ENCODE peak calls at places on chromosomes 5 and 9, in ten cellular contexts. K, M, F, Y, S, I, O, R, C and X are unnamed samples.

GRCh38 chr9:121613009-121613766 is 38.2 kb upstream of the DAB2IP start:
- DNase-seq in S (no peak), I (peak), K (no peak), F (no peak), R (no peak), O (no peak), C (no peak), M (no peak), Y (no peak), X (no peak)

GRCh38 chr9:112037281-112038016 is 137.6 kb downstream of the SUSD1 start:
- DNase-seq in S (no peak), K (no peak), C (no peak), O (no peak), F (no peak), I (no peak), M (no peak), R (no peak), Y (peak), X (no peak)

GRCh38 chr9:131720330-131720729 is 19.5 kb downstream of the RAPGEF1 start:
- DNase-seq in C (no peak), O (no peak), S (no peak), R (no peak), I (no peak), M (no peak), F (no peak), K (no peak), Y (no peak), X (no peak)

GRCh38 chr5:179486596-179487051 is 63.7 kb upstream of the RUFY1 start:
- DNase-seq in Y (no peak), M (no peak), I (no peak), K (no peak), R (no peak), O (no peak), C (no peak), F (no peak), S (no peak), X (no peak)

GRCh38 chr5:35023531-35024178 is 24.1 kb downstream of the AGXT2 start:
- DNase-seq in S (no peak), M (no peak), O (no peak), Y (no peak), F (no peak), I (no peak), R (no peak), K (no peak), C (no peak), X (no peak)

GRCh38 chr5:2387224-2388004 is 364.1 kb downstream of the IRX2 start:
- DNase-seq in O (no peak), I (no peak), K (no peak), F (no peak), R (no peak), S (no peak), Y (no peak), C (no peak), M (no peak), X (no peak)

GRCh38 chr9:113568081-113568435 is 104.5 kb downstream of the RGS3 start:
- DNase-seq in S (no peak), M (no peak), I (peak), R (no peak), C (no peak), O (no peak), Y (no peak), K (no peak), F (no peak), X (no peak)

GRCh38 chr5:133682496-133682895 is 70.2 kb upstream of the FSTL4 start:
- DNase-seq in F (no peak), I (no peak), K (no peak), R (no peak), M (no peak), S (no peak), C (peak), Y (no peak), O (no peak), X (peak)

GRCh38 chr9:83520292-83520691 is 17.9 kb downstream of the FRMD3 start:
- DNase-seq in F (no peak), O (no peak), S (no peak), Y (no peak), M (no peak), I (no peak), K (no peak), R (no peak), C (no peak), X (no peak)

GRCh38 chr9:100477221-100477620 is 4.3 kb downstream of the TMEFF1 start:
- DNase-seq in F (no peak), C (no peak), O (no peak), R (no peak), M (no peak), S (no peak), I (no peak), K (no peak), Y (no peak), X (no peak)

GRCh38 chr5:129945031-129945430 is 40.8 kb downstream of the CHSY3 start:
- DNase-seq in C (no peak), R (no peak), Y (no peak), I (no peak), O (no peak), K (no peak), F (no peak), M (no peak), S (no peak), X (no peak)

GRCh38 chr5:89034588-89034987 is 151.6 kb upstream of the MEF2C start:
- DNase-seq in K (no peak), F (no peak), O (no peak), C (no peak), I (no peak), Y (no peak), R (no peak), S (no peak), M (no peak), X (no peak)

GRCh38 chr5:81450940-81451339 is 57.0 kb upstream of the ACOT12 start:
- DNase-seq in K (no peak), C (no peak), F (no peak), O (peak), M (no peak), S (no peak), R (no peak), I (no peak), Y (no peak), X (no peak)

GRCh38 chr9:94991961-94992907 is 265.7 kb downstream of the AOPEP start:
- DNase-seq in K (no peak), O (peak), C (no peak), M (no peak), F (no peak), I (no peak), S (no peak), Y (no peak), R (no peak), X (no peak)

GRCh38 chr9:995776-996175 is 19.3 kb downstream of the DMRT3 start:
- DNase-seq in I (no peak), F (no peak), Y (no peak), K (no peak), C (no peak), S (no peak), R (no peak), O (no peak), M (no peak), X (no peak)

GRCh38 chr5:151075698-151076331 is 5.0 kb downstream of the TNIP1 start:
- DNase-seq in S (no peak), O (no peak), M (no peak), K (no peak), C (no peak), I (peak), F (no peak), R (no peak), Y (no peak), X (peak)

GRCh38 chr5:111930905-111931461 is 174.0 kb upstream of the NREP start:
- DNase-seq in C (no peak), M (no peak), O (no peak), K (no peak), I (peak), F (no peak), S (no peak), R (no peak), Y (no peak), X (no peak)

GRCh38 chr5:174751154-174751990 is 27.0 kb downstream of the MSX2 start:
- DNase-seq in Y (no peak), M (no peak), K (no peak), S (peak), O (no peak), F (no peak), C (no peak), R (peak), I (no peak), X (no peak)

GRCh38 chr5:87151547-87151946 is 116.1 kb upstream of the RASA1 start:
- DNase-seq in R (no peak), O (no peak), F (no peak), C (no peak), K (no peak), M (no peak), S (no peak), I (no peak), Y (no peak), X (no peak)

GRCh38 chr5:92580814-92581213 is 1000.2 kb downstream of the NR2F1-AS1 start:
- DNase-seq in S (no peak), I (no peak), O (no peak), Y (no peak), M (no peak), C (no peak), F (no peak), K (no peak), R (no peak), X (no peak)

GRCh38 chr9:90846770-90847419 is 45.3 kb downstream of the SYK start:
- DNase-seq in F (no peak), S (no peak), Y (no peak), R (no peak), K (no peak), C (no peak), I (no peak), O (no peak), M (no peak), X (no peak)

GRCh38 chr5:154740483-154740882 is 14.7 kb upstream of the LARP1 start:
- DNase-seq in S (no peak), K (no peak), F (peak), I (no peak), O (no peak), Y (no peak), C (no peak), R (peak), M (no peak), X (peak)

GRCh38 chr9:94823710-94824109 is 97.2 kb downstream of the AOPEP start:
- DNase-seq in C (peak), I (no peak), M (no peak), R (no peak), K (no peak), O (no peak), Y (no peak), F (no peak), S (no peak), X (no peak)

GRCh38 chr5:144144956-144145751 is 25.3 kb downstream of the YIPF5 start:
- DNase-seq in R (no peak), S (no peak), K (no peak), M (no peak), O (no peak), I (no peak), Y (no peak), C (no peak), F (no peak), X (no peak)

GRCh38 chr5:125525356-125525755 is 778.9 kb upstream of the ZNF608 start:
- DNase-seq in M (no peak), Y (no peak), R (no peak), I (no peak), F (no peak), S (no peak), K (no peak), O (no peak), C (no peak), X (no peak)

GRCh38 chr5:106269252-106269843 is 1401.4 kb downstream of the EFNA5 start:
- DNase-seq in C (no peak), F (no peak), R (no peak), O (peak), K (no peak), Y (no peak), M (no peak), S (no peak), I (no peak), X (no peak)

GRCh38 chr9:130010151-130010988 is 32.6 kb downstream of the FNBP1 start:
- DNase-seq in O (no peak), S (no peak), C (no peak), Y (no peak), M (no peak), F (no peak), I (no peak), K (no peak), R (no peak), X (no peak)

GRCh38 chr9:35690447-35691324 is 961 bp upstream of the TPM2 start:
- DNase-seq in R (peak), C (peak), Y (no peak), I (peak), M (peak), O (no peak), F (peak), K (peak), S (peak), X (peak)

GRCh38 chr5:73499187-73499586 is 945 bp downstream of the BTF3 start:
- DNase-seq in I (no peak), M (no peak), Y (no peak), S (no peak), K (no peak), F (no peak), O (no peak), R (no peak), C (no peak), X (no peak)

GRCh38 chr5:22250528-22250927 is 602.6 kb downstream of the CDH12 start:
- DNase-seq in M (no peak), I (no peak), C (no peak), K (no peak), R (no peak), F (no peak), O (no peak), S (no peak), Y (no peak), X (no peak)

GRCh38 chr9:124899845-124900244 is 37.9 kb downstream of the ARPC5L start:
- DNase-seq in M (no peak), Y (no peak), O (no peak), S (no peak), I (no peak), C (no peak), F (no peak), R (no peak), K (no peak), X (no peak)

GRCh38 chr5:59484618-59485017 is 408.9 kb downstream of the PDE4D start:
- DNase-seq in Y (no peak), S (no peak), M (no peak), O (no peak), C (no peak), K (no peak), F (no peak), I (no peak), R (no peak), X (no peak)

GRCh38 chr5:76547242-76547890 is 75.8 kb downstream of the F2RL2 start:
- DNase-seq in C (no peak), M (no peak), S (no peak), K (no peak), I (no peak), Y (peak), O (no peak), R (no peak), F (no peak), X (no peak)

GRCh38 chr9:16704489-16705111 is 165.9 kb downstream of the BNC2 start:
- DNase-seq in F (peak), R (peak), Y (no peak), K (peak), I (peak), S (no peak), C (peak), M (peak), O (no peak), X (no peak)

GRCh38 chr5:133611357-133612020 is 852 bp downstream of the FSTL4 start:
- DNase-seq in I (no peak), S (peak), M (peak), F (no peak), C (peak), O (no peak), R (peak), Y (no peak), K (no peak), X (no peak)

GRCh38 chr9:114108016-114108833 is 9.1 kb upstream of the KIF12 start:
- DNase-seq in I (peak), C (no peak), F (peak), R (peak), S (peak), O (peak), M (peak), K (peak), Y (no peak), X (peak)

GRCh38 chr9:12859704-12860251 is 85.0 kb downstream of the LURAP1L start:
- DNase-seq in I (no peak), Y (no peak), S (no peak), C (no peak), O (no peak), M (peak), F (no peak), K (no peak), R (no peak), X (no peak)

GRCh38 chr9:119044801-119045200 is 324.4 kb downstream of the BRINP1 start:
- DNase-seq in R (no peak), C (no peak), I (no peak), O (no peak), M (no peak), S (no peak), Y (no peak), F (no peak), K (no peak), X (no peak)

GRCh38 chr9:108272350-108272899 is 583.4 kb downstream of the ACTL7B start:
- DNase-seq in F (peak), C (no peak), S (peak), M (peak), I (peak), O (peak), K (peak), Y (no peak), R (peak), X (peak)
- TF ChIP-seq EP300 in F (no peak), C (no peak), S (no peak), M (no peak), I (no peak), O (no peak), K (no peak), Y (no peak), R (no peak), X (no peak)

GRCh38 chr5:5826911-5827310 is 404.4 kb downstream of the ICE1 start:
- DNase-seq in C (no peak), O (no peak), S (no peak), M (no peak), K (no peak), I (no peak), Y (no peak), R (no peak), F (no peak), X (no peak)
- TF ChIP-seq EP300 in C (no peak), O (no peak), S (no peak), M (no peak), K (no peak), I (no peak), Y (no peak), R (no peak), F (no peak), X (no peak)

GRCh38 chr5:126619781-126620180 is 19.0 kb downstream of the PHAX start:
- DNase-seq in R (no peak), K (no peak), F (no peak), M (no peak), Y (no peak), I (no peak), C (no peak), O (no peak), S (no peak), X (no peak)

GRCh38 chr5:126628102-126628501 is 27.4 kb downstream of the PHAX start:
- DNase-seq in M (no peak), F (no peak), C (no peak), R (no peak), O (no peak), I (no peak), S (no peak), Y (no peak), K (no peak), X (no peak)

DNA sequence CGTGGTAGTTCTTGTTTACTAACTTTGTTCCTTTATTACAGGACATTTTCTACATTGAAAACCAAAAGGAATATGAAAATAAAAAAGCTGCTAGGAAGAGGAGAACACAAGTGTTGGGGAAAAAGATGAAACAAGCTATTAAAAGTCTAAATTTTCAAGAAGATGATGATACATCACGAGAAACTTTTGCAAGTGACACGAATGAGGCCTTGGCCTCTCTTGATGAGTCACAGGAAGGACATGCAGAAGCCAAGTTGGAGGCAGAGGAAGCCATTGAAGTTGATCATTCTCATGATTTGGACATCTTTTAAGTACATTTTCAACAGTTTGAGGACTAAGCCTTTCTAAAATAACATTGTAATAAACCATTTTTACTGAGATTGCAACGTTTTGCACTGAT is 23.8 kb downstream of the PHAX start:
- DNase-seq in O (peak), K (no peak), I (no peak), Y (no peak), F (peak), S (no peak), C (no peak), M (peak), R (no peak), X (no peak)
- TF ChIP-seq EP300 in O (no peak), K (no peak), I (no peak), Y (no peak), F (no peak), S (no peak), C (no peak), M (no peak), R (peak), X (no peak)

GRCh38 chr5:57989378-57989777 is 470.5 kb downstream of the PLK2 start:
- DNase-seq in M (peak), I (no peak), S (no peak), F (no peak), K (no peak), O (no peak), Y (no peak), R (no peak), C (no peak), X (no peak)

GRCh38 chr5:57986746-57987145 is 473.1 kb downstream of the PLK2 start:
- DNase-seq in F (no peak), M (no peak), I (no peak), C (no peak), R (no peak), Y (no peak), K (no peak), O (no peak), S (no peak), X (no peak)

GRCh38 chr5:57983426-57983825 is 476.5 kb downstream of the PLK2 start:
- DNase-seq in M (no peak), K (no peak), O (no peak), F (no peak), C (no peak), I (no peak), Y (no peak), S (no peak), R (no peak), X (no peak)

GRCh38 chr5:57988808-57989207 is 471.1 kb downstream of the PLK2 start:
- DNase-seq in I (no peak), O (no peak), F (no peak), S (no peak), C (no peak), M (no peak), R (no peak), K (no peak), Y (no peak), X (no peak)

GRCh38 chr5:57987552-57987951 is 472.3 kb downstream of the PLK2 start:
- DNase-seq in C (no peak), F (no peak), K (no peak), O (no peak), M (no peak), R (no peak), I (no peak), Y (no peak), S (no peak), X (no peak)
- TF ChIP-seq EP300 in C (no peak), F (no peak), K (no peak), O (no peak), M (no peak), R (no peak), I (no peak), Y (no peak), S (no peak), X (no peak)

GRCh38 chr5:135386096-135386495 is 12.9 kb downstream of the MACROH2A1 start:
- DNase-seq in C (peak), F (no peak), Y (no peak), O (no peak), R (no peak), K (no peak), I (peak), S (no peak), M (no peak), X (no peak)
- TF ChIP-seq EP300 in C (no peak), F (no peak), Y (no peak), O (no peak), R (no peak), K (no peak), I (no peak), S (no peak), M (no peak), X (no peak)